ENCODE peak calls at places on chromosomes 5 and 9, in eight cellular contexts. O is MM.1S; L is heart right ventricle; N is naive thymus-derived CD4-positive, alpha-beta T cell; R is adipocyte; X is fibroblast of lung; M is SK-N-SH; C is ovary. G is an unnamed sample.

GRCh38 chr5:115602585-115603125 is 376 bp upstream of the TICAM2 start:
- DNase-seq in X (no peak), C (no peak), O (no peak), N (no peak), L (no peak), R (no peak), M (no peak), G (no peak)

GRCh38 chr9:130235558-130236435 is 29.8 kb upstream of the HMCN2 start:
- DNase-seq in M (peak; percentile 90), O (peak; percentile 50), N (peak; percentile 46), X (peak; percentile 61), L (peak; percentile 65), R (peak; percentile 81), C (peak; percentile 63), G (peak; percentile 43)

GRCh38 chr5:71834575-71834974 is 115.5 kb downstream of the CARTPT start:
- DNase-seq in N (no peak), L (no peak), C (no peak), R (no peak), X (no peak), O (no peak), M (no peak), G (no peak)

GRCh38 chr5:10069781-10070313 is 179.8 kb downstream of the ATPSCKMT start:
- DNase-seq in L (no peak), M (peak; percentile 29), C (no peak), N (no peak), O (peak; percentile 69), R (no peak), X (no peak), G (no peak)

GRCh38 chr5:82164109-82164956 is 113.8 kb downstream of the RPS23 start:
- DNase-seq in X (peak; percentile 92), L (no peak), N (no peak), R (peak; percentile 79), M (no peak), C (no peak), O (no peak), G (peak; percentile 77)

GRCh38 chr5:87081511-87082372 is 185.9 kb upstream of the RASA1 start:
- DNase-seq in R (no peak), M (no peak), N (peak; percentile 30), L (no peak), C (no peak), X (no peak), O (peak; percentile 68), G (no peak)

GRCh38 chr5:176985516-176985915 is 21.1 kb downstream of the UIMC1 start:
- DNase-seq in L (no peak), R (no peak), C (no peak), X (no peak), M (no peak), O (peak; percentile 64), N (peak; percentile 40), G (no peak)

GRCh38 chr5:123157797-123158528 is 68.9 kb downstream of the PRDM6 start:
- DNase-seq in L (no peak), R (peak; percentile 80), N (no peak), C (peak; percentile 36), M (no peak), X (peak; percentile 98), O (no peak), G (peak; percentile 46)

GRCh38 chr5:141476132-141476909 is 555 bp downstream of the PCDHGC3 start:
- DNase-seq in X (peak; percentile 84), L (peak; percentile 69), N (no peak), C (peak; percentile 60), R (peak; percentile 90), M (peak; percentile 65), O (peak; percentile 16), G (peak; percentile 83)

GRCh38 chr5:1312993-1313833 is 18.3 kb upstream of the TERT start:
- DNase-seq in O (peak; percentile 98), X (no peak), R (no peak), L (no peak), C (no peak), N (peak; percentile 52), M (no peak), G (no peak)

GRCh38 chr9:95031711-95032461 is 285.6 kb downstream of the FANCC start:
- DNase-seq in X (no peak), N (no peak), O (peak; percentile 77), C (no peak), L (no peak), R (no peak), M (no peak), G (no peak)

GRCh38 chr5:59684388-59685003 is 209.0 kb downstream of the PDE4D start:
- DNase-seq in L (no peak), O (no peak), M (no peak), C (no peak), R (no peak), X (no peak), N (no peak), G (peak; percentile 39)

GRCh38 chr9:134922066-134922931 is 4.6 kb upstream of the FCN1 start:
- DNase-seq in O (no peak), N (no peak), C (peak; percentile 6), L (peak; percentile 44), R (no peak), M (no peak), X (peak; percentile 47), G (no peak)

GRCh38 chr9:113911850-113912249 is 35.7 kb downstream of the ZNF618 start:
- DNase-seq in M (no peak), N (no peak), C (no peak), O (no peak), R (no peak), L (no peak), X (no peak), G (no peak)

GRCh38 chr9:34372598-34373011 is 4.1 kb downstream of the MYORG start:
- DNase-seq in N (no peak), X (no peak), L (no peak), C (no peak), R (no peak), O (no peak), M (no peak), G (no peak)

GRCh38 chr5:169861934-169862333 is 118.4 kb downstream of the INSYN2B start:
- DNase-seq in N (no peak), O (no peak), X (peak; percentile 91), R (peak; percentile 63), M (peak; percentile 5), C (no peak), L (no peak), G (peak; percentile 81)

GRCh38 chr9:100473271-100474081 is 527 bp downstream of the TMEFF1 start:
- DNase-seq in R (peak; percentile 69), X (no peak), C (peak; percentile 12), N (no peak), L (peak; percentile 17), O (peak; percentile 46), M (peak; percentile 81), G (peak; percentile 49)

GRCh38 chr5:173509060-173509459 is 107.4 kb downstream of the BOD1 start:
- DNase-seq in N (no peak), C (no peak), R (no peak), M (no peak), L (no peak), O (no peak), X (no peak), G (no peak)

GRCh38 chr9:16628421-16628820 is 242.0 kb downstream of the BNC2 start:
- DNase-seq in N (no peak), R (peak; percentile 39), C (no peak), X (peak; percentile 63), O (no peak), L (no peak), M (no peak), G (peak; percentile 36)

GRCh38 chr5:164627051-164627450 is 1121.6 kb downstream of the MAT2B start:
- DNase-seq in O (no peak), R (peak; percentile 51), C (no peak), X (no peak), M (no peak), L (no peak), N (no peak), G (no peak)

GRCh38 chr5:139638736-139639618 is 9.2 kb upstream of the CXXC5 start:
- DNase-seq in C (no peak), N (no peak), R (no peak), L (no peak), O (no peak), X (no peak), M (peak; percentile 59), G (no peak)

GRCh38 chr9:78101247-78101646 is 69.6 kb upstream of the GNAQ start:
- DNase-seq in O (no peak), C (no peak), R (no peak), L (no peak), M (no peak), X (no peak), N (no peak), G (no peak)

GRCh38 chr5:5014836-5015235 is 125.3 kb upstream of the ADAMTS16 start:
- DNase-seq in C (no peak), X (no peak), O (no peak), M (no peak), L (no peak), R (no peak), N (no peak), G (peak; percentile 97)

GRCh38 chr9:88694625-88695024 is 159.6 kb downstream of the NXNL2 start:
- DNase-seq in X (peak; percentile 68), N (no peak), L (no peak), C (no peak), O (no peak), M (no peak), R (peak; percentile 22), G (no peak)

GRCh38 chr9:97853056-97853843 is at the start of gene FOXE1:
- DNase-seq in O (no peak), C (no peak), R (no peak), M (no peak), X (no peak), N (no peak), L (no peak), G (peak; percentile 36)
- H3K9me3 ChIP-seq in O (no peaks in the 10 kb centered on the region), C (no peaks in the 10 kb centered on the region), R (peaks cover 6% of the 10 kb centered on the region), M (no peaks in the 10 kb centered on the region), X (no peaks in the 10 kb centered on the region), N (no peaks in the 10 kb centered on the region), L (no peaks in the 10 kb centered on the region), G (no peaks in the 10 kb centered on the region)

GRCh38 chr9:12014488-12014887 is 678.7 kb upstream of the TYRP1 start:
- DNase-seq in M (no peak), L (no peak), X (no peak), N (no peak), O (no peak), C (no peak), R (no peak), G (no peak)
- H3K9me3 ChIP-seq in M (peaks cover 5% of the 10 kb centered on the region), L (peaks cover 50% of the 10 kb centered on the region), X (no peaks in the 10 kb centered on the region), N (no peaks in the 10 kb centered on the region), O (no peaks in the 10 kb centered on the region), C (no peaks in the 10 kb centered on the region), R (peaks cover 75% of the 10 kb centered on the region), G (peaks cover 7% of the 10 kb centered on the region)

DNA sequence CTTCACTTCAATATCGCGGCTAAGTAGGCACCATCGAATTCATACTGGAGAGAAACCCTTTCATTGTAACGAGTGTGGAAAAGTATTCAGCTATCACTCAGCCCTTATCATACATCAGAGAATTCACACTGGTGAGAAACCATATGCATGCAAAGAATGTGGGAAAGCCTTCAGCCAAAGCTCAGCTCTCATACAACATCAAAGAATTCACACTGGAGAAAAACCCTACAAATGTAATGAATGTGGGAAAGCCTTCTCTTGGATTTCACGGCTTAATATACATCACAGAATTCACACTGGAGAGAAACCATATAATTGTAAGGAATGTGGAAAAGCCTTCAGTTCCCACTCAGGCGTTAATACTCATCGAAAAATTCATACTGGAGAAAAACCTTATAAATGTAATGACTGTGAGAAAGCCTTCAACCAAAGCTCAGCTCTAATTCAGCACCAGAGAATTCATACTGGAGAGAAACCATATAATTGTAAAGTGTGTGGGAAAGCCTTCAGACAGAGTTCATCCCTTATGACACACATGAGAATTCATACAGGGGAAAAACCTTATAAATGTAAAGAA is 9.5 kb downstream of the ZNF879 start:
- DNase-seq in N (no peak), X (peak; percentile 5), R (no peak), C (no peak), L (no peak), M (no peak), O (no peak), G (no peak)
- H3K9me3 ChIP-seq in N (peaks cover 91% of the 10 kb centered on the region), X (peaks cover 1% of the 10 kb centered on the region), R (peaks cover 96% of the 10 kb centered on the region), C (peaks cover 16% of the 10 kb centered on the region), L (peaks cover 100% of the 10 kb centered on the region), M (peaks cover 22% of the 10 kb centered on the region), O (no peaks in the 10 kb centered on the region), G (peaks cover 90% of the 10 kb centered on the region)

GRCh38 chr5:150862070-150862469 is 15.7 kb downstream of the IRGM start:
- DNase-seq in M (no peak), X (no peak), N (no peak), L (no peak), C (no peak), O (no peak), R (no peak), G (no peak)
- H3K9me3 ChIP-seq in M (no peaks in the 10 kb centered on the region), X (no peaks in the 10 kb centered on the region), N (no peaks in the 10 kb centered on the region), L (peaks cover 5% of the 10 kb centered on the region), C (no peaks in the 10 kb centered on the region), O (no peaks in the 10 kb centered on the region), R (peaks cover 50% of the 10 kb centered on the region), G (peaks cover 13% of the 10 kb centered on the region)